ENCODE peak calls at places on chromosomes 7 and 10, in six cellular contexts. D is WTC11; H is Panc1; T is IMR-90; Y is CD4-positive, alpha-beta T cell; I is hepatocyte. S is an unnamed sample.

GRCh38 chr10:11536256-11536655 is 75.2 kb downstream of the USP6NL start:
- DNase-seq in D (no peak), H (no peak), T (no peak), Y (no peak), I (no peak), S (no peak)

GRCh38 chr10:102710604-102711003 is 3.6 kb downstream of the ARL3 start:
- DNase-seq in D (no peak), H (no peak), T (peak; percentile 89), Y (no peak), I (no peak), S (no peak)

GRCh38 chr10:46239999-46240683 is 46.7 kb upstream of the ANTXRL start:
- DNase-seq in D (no peak), H (no peak), T (no peak), Y (peak; percentile 0), I (no peak), S (peak; percentile 7)

GRCh38 chr7:97187067-97187466 is 69.6 kb downstream of the SDHAF3 start:
- DNase-seq in D (no peak), H (no peak), T (peak; percentile 61), Y (no peak), I (no peak), S (no peak)

GRCh38 chr10:12130237-12130872 is 878 bp downstream of the SEC61A2 start:
- DNase-seq in D (peak; percentile 17), H (peak; percentile 24), T (peak; percentile 73), Y (peak; percentile 15), I (peak; percentile 67), S (no peak)

GRCh38 chr7:151694828-151695580 is 175.3 kb upstream of the RHEB start:
- DNase-seq in D (no peak), H (no peak), T (no peak), Y (no peak), I (peak; percentile 77), S (no peak)

GRCh38 chr10:14705548-14706234 is 69.0 kb downstream of the FAM107B start:
- DNase-seq in D (no peak), H (no peak), T (no peak), Y (no peak), I (no peak), S (no peak)

GRCh38 chr7:44727346-44728262 is 21.0 kb upstream of the ZMIZ2 start:
- DNase-seq in D (no peak), H (no peak), T (peak; percentile 81), Y (no peak), I (no peak), S (no peak)

GRCh38 chr10:84198206-84198915 is 4.0 kb downstream of the CDHR1 start:
- DNase-seq in D (no peak), H (no peak), T (no peak), Y (no peak), I (no peak), S (no peak)

GRCh38 chr10:52779541-52780390 is 7.2 kb upstream of the MBL2 start:
- DNase-seq in D (peak; percentile 93), H (peak; percentile 47), T (peak; percentile 53), Y (no peak), I (peak; percentile 87), S (peak; percentile 48)

GRCh38 chr10:50508315-50509051 is 115.3 kb downstream of the SGMS1 start:
- DNase-seq in D (no peak), H (no peak), T (no peak), Y (no peak), I (peak; percentile 37), S (no peak)

DNA sequence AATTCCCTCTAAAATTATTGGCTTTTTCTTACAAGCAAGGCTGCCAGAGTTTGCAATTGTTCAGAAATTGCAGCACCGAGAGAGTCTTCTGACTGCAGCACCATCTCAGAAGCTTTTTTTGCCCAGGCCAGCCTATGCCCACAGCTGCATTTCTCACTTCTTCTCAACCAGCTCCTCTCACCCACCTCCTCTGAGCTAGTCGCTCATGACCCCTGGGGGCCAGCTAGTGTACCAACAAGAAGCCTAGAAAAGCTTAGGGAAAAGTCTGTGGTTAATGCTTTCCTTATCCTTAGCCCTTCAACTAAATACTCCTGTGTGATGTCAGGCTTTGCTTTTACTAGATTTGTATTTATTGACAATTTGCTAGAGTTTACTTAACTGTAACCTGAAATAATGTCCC is 264.9 kb downstream of the HTR7 start:
- DNase-seq in D (peak; percentile 74), H (peak; percentile 28), T (peak; percentile 51), Y (no peak), I (peak; percentile 77), S (no peak)
- TF ChIP-seq CTCF in D (peak; percentile 64), H (peak; percentile 66), T (peak; percentile 64), Y (no peak), I (peak; percentile 59), S (no peak)

DNA sequence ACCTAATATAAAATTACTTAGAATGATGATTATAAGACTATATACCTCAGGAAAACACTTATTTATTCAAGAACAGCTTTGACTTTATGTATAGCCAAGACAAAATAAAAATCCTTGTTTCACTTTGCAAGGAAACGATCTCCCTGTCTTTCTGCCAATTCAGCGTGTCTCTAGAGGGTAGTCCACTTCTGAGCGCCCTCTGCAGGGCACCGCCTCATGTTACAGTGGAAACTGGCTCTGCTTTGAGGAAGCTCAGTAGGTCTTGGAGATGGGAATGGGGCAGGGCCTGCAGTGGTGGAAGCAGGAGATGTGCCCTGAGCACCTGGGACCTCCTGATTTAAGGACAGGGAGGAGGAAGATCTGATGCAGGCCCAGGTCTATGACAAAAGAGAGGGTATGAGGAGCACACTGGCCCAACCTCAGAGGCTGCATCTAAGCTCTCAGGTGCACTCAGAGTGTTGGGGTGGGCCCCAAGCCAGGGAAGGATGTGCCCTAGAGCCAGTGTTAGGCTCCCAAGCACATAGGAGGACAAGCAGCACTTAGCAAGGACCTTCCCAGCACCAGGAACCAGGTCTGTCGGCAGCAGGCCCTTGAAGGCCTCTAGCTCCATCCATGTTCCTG is 481.0 kb downstream of the TNS3 start:
- DNase-seq in D (peak; percentile 80), H (peak; percentile 5), T (peak; percentile 43), Y (no peak), I (peak; percentile 71), S (no peak)
- TF ChIP-seq CTCF in D (peak; percentile 34), H (peak; percentile 87), T (peak; percentile 47), Y (no peak), I (peak; percentile 52), S (no peak)

DNA sequence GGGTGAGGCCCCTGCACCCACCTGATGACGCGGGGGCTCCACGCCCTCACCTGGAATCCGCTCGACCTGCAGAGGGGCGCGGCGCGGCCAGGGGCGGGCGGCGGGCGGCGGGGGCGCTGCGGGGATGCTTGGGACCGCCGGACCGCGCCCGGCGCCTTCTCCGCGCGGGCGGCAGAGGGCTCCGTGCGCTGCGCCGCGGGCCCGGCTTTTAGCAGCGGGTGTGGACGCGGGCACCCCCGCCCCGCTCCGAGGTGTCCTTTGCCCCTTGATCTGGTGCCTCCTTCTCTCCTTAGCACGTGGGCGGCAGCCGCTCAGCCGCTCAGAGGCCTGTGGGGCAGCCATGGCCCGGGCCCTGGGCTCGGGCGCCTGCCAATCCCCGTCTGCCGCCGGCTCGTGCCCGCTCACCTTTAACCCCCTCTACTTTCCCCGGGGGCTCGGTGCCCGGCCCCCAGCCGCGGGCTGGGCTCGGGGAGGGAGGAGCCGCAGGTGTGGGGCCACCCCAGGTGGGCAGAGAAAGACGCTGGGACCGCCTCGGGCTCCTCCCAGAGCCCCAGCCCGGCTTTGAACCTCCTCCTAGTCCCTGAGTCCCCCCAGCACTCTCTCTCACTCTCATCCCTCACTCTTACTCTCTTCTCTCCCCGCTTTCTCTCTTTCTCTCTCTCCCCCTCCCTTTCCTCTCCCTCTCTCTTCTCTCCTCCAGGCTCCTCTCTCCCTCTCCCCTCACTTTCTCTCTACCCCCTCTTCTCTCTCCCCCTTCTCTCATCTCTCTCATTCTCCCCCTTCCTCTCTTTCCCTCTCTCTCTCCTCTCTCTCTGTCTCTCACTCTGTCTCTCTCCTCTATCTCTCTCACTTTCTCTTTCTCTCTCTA is 19.7 kb upstream of the VPS37D start:
- DNase-seq in D (peak; percentile 38), H (no peak), T (no peak), Y (peak; percentile 29), I (peak; percentile 89), S (no peak)
- TF ChIP-seq CTCF in D (no peak), H (no peak), T (no peak), Y (no peak), I (peak; percentile 25), S (no peak)

GRCh38 chr7:155533120-155533826 is 13.1 kb downstream of the CNPY1 start:
- DNase-seq in D (no peak), H (no peak), T (no peak), Y (no peak), I (no peak), S (peak; percentile 14)
- TF ChIP-seq CTCF in D (no peak), H (no peak), T (no peak), Y (no peak), I (no peak), S (no peak)

DNA sequence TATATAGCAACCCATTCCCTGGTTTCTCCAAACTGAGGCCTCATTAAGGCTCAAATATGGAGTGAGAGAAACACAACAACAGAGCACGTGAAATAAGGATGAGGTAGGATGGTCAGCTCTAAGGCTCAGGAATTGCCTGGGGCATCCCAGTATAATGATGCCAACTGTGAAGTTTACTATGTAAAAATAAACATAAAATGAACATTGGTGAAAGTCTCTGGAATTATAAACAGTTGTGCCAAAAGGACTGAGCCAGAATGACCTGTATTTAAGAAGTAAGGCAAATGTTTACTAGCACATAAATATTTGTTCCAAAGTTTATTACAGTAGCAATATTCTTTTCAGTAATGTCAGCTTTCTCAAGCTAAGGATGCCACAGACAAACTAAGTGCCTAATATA is 64.6 kb downstream of the ZNF680 start:
- DNase-seq in D (no peak), H (no peak), T (no peak), Y (no peak), I (no peak), S (no peak)
- TF ChIP-seq CTCF in D (no peak), H (no peak), T (no peak), Y (no peak), I (no peak), S (no peak)